ENCODE peak calls at places on chromosomes 16 and 17, in four cellular contexts. T is stomach, Z is ovary, C is breast epithelium. S is an unnamed sample.

GRCh38 chr16:14672403-14672971 is 21.6 kb downstream of the PLA2G10 start:
- DNase-seq in T (peak; percentile 53), Z (no peak), C (no peak), S (no peak)

GRCh38 chr16:66908762-66909559 is 9.7 kb downstream of the CDH16 start:
- DNase-seq in T (no peak), Z (no peak), C (no peak), S (no peak)

GRCh38 chr17:76452102-76452645 is 778 bp downstream of the UBE2O start:
- DNase-seq in T (peak; percentile 30), Z (no peak), C (no peak), S (no peak)

GRCh38 chr16:74601131-74601871 is 5.6 kb downstream of the GLG1 start:
- DNase-seq in T (no peak), Z (no peak), C (no peak), S (no peak)

GRCh38 chr16:48950184-48950583 is 331.5 kb downstream of the CBLN1 start:
- DNase-seq in T (no peak), Z (no peak), C (no peak), S (no peak)

GRCh38 chr17:42192189-42193126 is 1.8 kb downstream of the GHDC start:
- DNase-seq in T (no peak), Z (no peak), C (no peak), S (no peak)

GRCh38 chr17:57986841-57987581 is 1.0 kb downstream of the VEZF1 start:
- DNase-seq in T (peak; percentile 46), Z (peak; percentile 45), C (peak; percentile 43), S (peak; percentile 37)

GRCh38 chr16:28204211-28204610 is 7.6 kb downstream of the XPO6 start:
- DNase-seq in T (no peak), Z (no peak), C (no peak), S (no peak)

GRCh38 chr17:63939884-63940283 is 7.8 kb upstream of the CD79B start:
- DNase-seq in T (no peak), Z (no peak), C (no peak), S (no peak)

GRCh38 chr16:9092963-9093477 is 1.6 kb downstream of the HAPSTR1 start:
- DNase-seq in T (peak; percentile 55), Z (peak; percentile 9), C (no peak), S (peak; percentile 14)

GRCh38 chr16:63129411-63130125 is 1093.3 kb upstream of the CDH8 start:
- DNase-seq in T (no peak), Z (no peak), C (no peak), S (no peak)

GRCh38 chr17:14299261-14300093 is 1.4 kb upstream of the HS3ST3B1 start:
- DNase-seq in T (peak; percentile 40), Z (peak; percentile 54), C (no peak), S (no peak)

GRCh38 chr17:41382396-41382795 is 290 bp upstream of the KRT34 start:
- DNase-seq in T (no peak), Z (no peak), C (no peak), S (no peak)

GRCh38 chr17:37039269-37039668 is 90.5 kb downstream of the AATF start:
- DNase-seq in T (no peak), Z (no peak), C (no peak), S (no peak)

GRCh38 chr16:21263640-21264211 is 14.4 kb downstream of the CRYM start:
- DNase-seq in T (no peak), Z (no peak), C (no peak), S (peak; percentile 75)

GRCh38 chr16:67263201-67263600 is 14.4 kb downstream of the SLC9A5 start:
- DNase-seq in T (no peak), Z (no peak), C (no peak), S (no peak)

GRCh38 chr17:19317359-19318095 is 45.0 kb downstream of the B9D1 start:
- DNase-seq in T (peak; percentile 36), Z (peak; percentile 95), C (peak; percentile 69), S (no peak)

GRCh38 chr17:2703606-2704005 is 8.0 kb downstream of the CLUH start:
- DNase-seq in T (no peak), Z (no peak), C (no peak), S (no peak)

GRCh38 chr17:36001862-36002603 is 680 bp upstream of the CCL15 start:
- DNase-seq in T (peak; percentile 70), Z (no peak), C (no peak), S (no peak)

GRCh38 chr16:3138342-3138741 is 3.5 kb downstream of the ZNF213 start:
- DNase-seq in T (no peak), Z (no peak), C (no peak), S (no peak)

GRCh38 chr17:9386401-9386800 is 189.2 kb downstream of the STX8 start:
- DNase-seq in T (no peak), Z (no peak), C (no peak), S (no peak)

GRCh38 chr17:69588739-69589334 is 174.3 kb downstream of the MAP2K6 start:
- DNase-seq in T (no peak), Z (no peak), C (no peak), S (peak; percentile 4)

GRCh38 chr17:2042355-2042929 is 620 bp downstream of the OVCA2 start:
- DNase-seq in T (no peak), Z (no peak), C (no peak), S (no peak)

GRCh38 chr16:46883353-46883689 is 841 bp upstream of the GPT2 start:
- DNase-seq in T (no peak), Z (no peak), C (no peak), S (peak; percentile 42)

GRCh38 chr16:11326737-11327276 is 18.5 kb upstream of the RMI2 start:
- DNase-seq in T (no peak), Z (no peak), C (no peak), S (no peak)

GRCh38 chr16:60642956-60643355 is 1393.3 kb downstream of the CDH8 start:
- DNase-seq in T (no peak), Z (no peak), C (no peak), S (no peak)

GRCh38 chr17:32523827-32524552 is 37.2 kb downstream of the CDK5R1 start:
- DNase-seq in T (no peak), Z (no peak), C (no peak), S (no peak)

GRCh38 chr17:16215273-16215964 is at the start of gene NCOR1:
- DNase-seq in T (peak; percentile 94), Z (peak; percentile 92), C (peak; percentile 84), S (peak; percentile 89)
- H3K4me1 ChIP-seq in T (peaks cover 73% of the 10 kb centered on the region), Z (peaks cover 8% of the 10 kb centered on the region), C (no peaks in the 10 kb centered on the region), S (peaks cover 6% of the 10 kb centered on the region)

GRCh38 chr16:89453662-89454321 is 36.6 kb downstream of the ANKRD11 start:
- DNase-seq in T (peak; percentile 51), Z (no peak), C (no peak), S (no peak)
- TF ChIP-seq CTCF in T (no peak), Z (no peak), C (no peak), S (no peak)

GRCh38 chr17:74874615-74875037 is 1.8 kb upstream of the FDXR start:
- DNase-seq in T (no peak), Z (no peak), C (no peak), S (no peak)
- H3K4me1 ChIP-seq in T (peaks cover 42% of the 10 kb centered on the region), Z (peaks cover 14% of the 10 kb centered on the region), C (no peaks in the 10 kb centered on the region), S (no peaks in the 10 kb centered on the region)

GRCh38 chr16:84740596-84741071 is 40.8 kb downstream of the USP10 start:
- DNase-seq in T (no peak), Z (no peak), C (no peak), S (no peak)

GRCh38 chr16:84737658-84738057 is 37.9 kb downstream of the USP10 start:
- DNase-seq in T (peak; percentile 62), Z (no peak), C (no peak), S (peak; percentile 66)

GRCh38 chr16:84739349-84740124 is 39.7 kb downstream of the USP10 start:
- DNase-seq in T (no peak), Z (no peak), C (no peak), S (no peak)

GRCh38 chr16:84737192-84737591 is 37.4 kb downstream of the USP10 start:
- DNase-seq in T (no peak), Z (no peak), C (no peak), S (no peak)

DNA sequence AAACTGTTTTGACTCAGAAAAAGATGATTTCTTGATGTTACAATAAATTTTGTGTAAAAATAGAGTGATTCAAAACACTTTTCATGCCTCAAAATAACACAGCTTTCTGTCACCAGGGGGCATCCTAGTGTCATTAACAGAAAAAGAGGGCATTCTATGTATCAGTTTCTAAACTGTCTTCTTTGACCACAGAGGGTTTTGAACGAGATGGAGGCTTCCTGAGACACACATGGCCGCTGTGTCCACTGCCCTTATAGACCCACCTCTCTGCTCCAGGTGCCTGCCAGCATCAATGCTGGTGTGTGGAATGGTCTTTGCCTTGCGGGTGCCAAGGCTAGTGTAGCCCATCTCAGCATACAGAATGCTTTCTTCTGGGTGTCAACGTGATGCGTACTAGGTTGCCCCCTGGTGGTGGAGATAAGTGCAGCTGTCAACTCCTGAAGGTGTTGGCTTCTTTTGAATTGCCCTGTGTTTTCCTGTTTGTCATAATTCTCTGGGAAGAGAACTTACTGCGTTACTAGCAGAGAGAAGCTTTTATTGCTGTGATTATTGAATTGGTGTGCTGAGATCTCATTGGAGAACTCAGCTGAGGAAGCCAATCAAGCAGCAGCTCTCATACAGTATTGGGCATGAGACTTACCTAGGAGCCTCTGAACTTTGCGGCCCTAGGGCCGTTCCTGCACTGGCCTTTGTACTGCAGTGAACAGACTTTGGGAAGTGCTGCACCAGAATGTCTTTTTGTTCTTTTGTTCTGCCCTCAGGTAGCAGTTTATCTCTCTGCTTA is 38.6 kb downstream of the USP10 start:
- DNase-seq in T (peak; percentile 82), Z (peak; percentile 62), C (peak; percentile 57), S (peak; percentile 80)
- TF ChIP-seq CTCF in T (peak; percentile 67), Z (peak; percentile 73), C (peak; percentile 80), S (peak; percentile 91)

GRCh38 chr16:56776562-56776961 is 46.6 kb downstream of the NUP93 start:
- DNase-seq in T (peak; percentile 66), Z (peak; percentile 50), C (peak; percentile 26), S (peak; percentile 49)
- H3K4me1 ChIP-seq in T (peaks cover 44% of the 10 kb centered on the region), Z (peaks cover 4% of the 10 kb centered on the region), C (peaks cover 3% of the 10 kb centered on the region), S (peaks cover 32% of the 10 kb centered on the region)

DNA sequence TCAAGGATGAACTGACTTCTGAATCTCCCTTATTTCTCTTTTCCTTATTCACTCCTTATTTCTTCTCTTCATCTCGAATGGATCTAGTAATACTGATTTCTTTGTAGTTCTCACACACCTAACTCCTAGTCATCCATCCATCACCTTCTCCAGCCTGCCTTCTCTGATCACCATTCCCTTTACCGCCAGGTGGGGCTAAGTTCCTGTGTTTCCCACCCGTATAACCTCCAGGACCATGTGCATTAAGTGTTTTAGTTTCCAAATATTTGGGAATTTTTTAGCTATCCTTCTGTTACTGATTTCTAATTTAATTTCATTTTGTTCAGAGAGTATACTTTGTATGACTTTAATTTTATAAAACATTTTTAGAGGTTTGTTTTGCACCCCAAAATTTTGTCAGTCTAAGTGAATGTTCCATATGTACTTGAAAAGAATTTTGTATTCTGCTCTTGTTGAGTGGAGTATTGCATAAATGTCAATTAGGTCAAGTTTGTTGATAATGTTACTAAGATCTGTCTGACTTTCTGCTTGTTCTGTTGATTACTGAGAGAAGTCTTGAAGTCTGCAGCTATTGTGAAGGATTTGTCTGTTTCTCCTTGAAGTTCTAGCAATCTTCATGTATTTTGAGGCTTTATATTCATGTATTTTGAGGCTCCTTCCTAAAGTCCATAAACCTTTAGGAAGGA is 8.8 kb downstream of the BPTF start:
- DNase-seq in T (no peak), Z (no peak), C (no peak), S (no peak)
- TF ChIP-seq CTCF in T (no peak), Z (no peak), C (no peak), S (no peak)

GRCh38 chr17:82371333-82372062 is at the start of gene UTS2R:
- DNase-seq in T (no peak), Z (no peak), C (no peak), S (no peak)
- H3K4me1 ChIP-seq in T (peaks cover 39% of the 10 kb centered on the region), Z (peaks cover 7% of the 10 kb centered on the region), C (peaks cover 7% of the 10 kb centered on the region), S (peaks cover 4% of the 10 kb centered on the region)

S was measured in prostate gland.